ENCODE peak calls at places on chromosomes 6 and 20, in nine cellular contexts. One of them, this sample, is unnamed. For H3K4me1, the result is how much of the 10 kb centered on the place peaks cover.

GRCh38 chr20:45306431-45306982 is at the start of gene RBPJL:
- DNase-seq in A549: no peak
- DNase-seq in SK-N-SH: peak
- DNase-seq in upper lobe of left lung: no peak
- DNase-seq in esophagus muscularis mucosa: no peak
- DNase-seq in sigmoid colon: no peak
- DNase-seq in GM12878: no peak
- DNase-seq in stomach: no peak
- DNase-seq in tibial nerve: no peak
- DNase-seq in this sample: no peak

GRCh38 chr6:102390541-102390940 is 997.0 kb downstream of the GRIK2 start:
- DNase-seq in A549: no peak
- DNase-seq in upper lobe of left lung: no peak
- DNase-seq in sigmoid colon: no peak
- DNase-seq in stomach: no peak
- DNase-seq in SK-N-SH: peak
- DNase-seq in tibial nerve: no peak
- DNase-seq in GM12878: no peak
- DNase-seq in esophagus muscularis mucosa: no peak
- DNase-seq in this sample: no peak

GRCh38 chr6:95589826-95590570 is 12.7 kb downstream of the MANEA start:
- DNase-seq in SK-N-SH: no peak
- DNase-seq in tibial nerve: no peak
- DNase-seq in upper lobe of left lung: no peak
- DNase-seq in A549: no peak
- DNase-seq in esophagus muscularis mucosa: no peak
- DNase-seq in sigmoid colon: no peak
- DNase-seq in stomach: no peak
- DNase-seq in GM12878: no peak
- DNase-seq in this sample: no peak

GRCh38 chr20:3970016-3970415 is 45.3 kb downstream of the RNF24 start:
- DNase-seq in SK-N-SH: no peak
- DNase-seq in esophagus muscularis mucosa: no peak
- DNase-seq in A549: no peak
- DNase-seq in stomach: no peak
- DNase-seq in sigmoid colon: no peak
- DNase-seq in GM12878: no peak
- DNase-seq in tibial nerve: no peak
- DNase-seq in upper lobe of left lung: no peak
- DNase-seq in this sample: no peak

GRCh38 chr6:13604546-13605416 is 10.4 kb upstream of the NOL7 start:
- DNase-seq in tibial nerve: no peak
- DNase-seq in stomach: no peak
- DNase-seq in esophagus muscularis mucosa: no peak
- DNase-seq in upper lobe of left lung: no peak
- DNase-seq in sigmoid colon: no peak
- DNase-seq in A549: no peak
- DNase-seq in SK-N-SH: no peak
- DNase-seq in GM12878: no peak
- DNase-seq in this sample: no peak

GRCh38 chr6:34865107-34865506 is 22.7 kb downstream of the TAF11 start:
- DNase-seq in A549: no peak
- DNase-seq in tibial nerve: no peak
- DNase-seq in esophagus muscularis mucosa: no peak
- DNase-seq in stomach: no peak
- DNase-seq in GM12878: no peak
- DNase-seq in SK-N-SH: peak
- DNase-seq in upper lobe of left lung: no peak
- DNase-seq in sigmoid colon: no peak
- DNase-seq in this sample: no peak

GRCh38 chr6:134119481-134119880 is 67.1 kb upstream of the SLC2A12 start:
- DNase-seq in GM12878: no peak
- DNase-seq in SK-N-SH: no peak
- DNase-seq in A549: no peak
- DNase-seq in upper lobe of left lung: no peak
- DNase-seq in stomach: no peak
- DNase-seq in sigmoid colon: no peak
- DNase-seq in tibial nerve: no peak
- DNase-seq in esophagus muscularis mucosa: peak
- DNase-seq in this sample: no peak

GRCh38 chr6:32627831-32628230 is 9.4 kb upstream of the HLA-DQA1 start:
- DNase-seq in GM12878: peak
- DNase-seq in upper lobe of left lung: peak
- DNase-seq in esophagus muscularis mucosa: no peak
- DNase-seq in tibial nerve: peak
- DNase-seq in SK-N-SH: no peak
- DNase-seq in sigmoid colon: no peak
- DNase-seq in stomach: peak
- DNase-seq in A549: no peak
- DNase-seq in this sample: no peak

GRCh38 chr20:21801193-21801592 is 95.7 kb downstream of the PAX1 start:
- DNase-seq in sigmoid colon: no peak
- DNase-seq in tibial nerve: no peak
- DNase-seq in stomach: no peak
- DNase-seq in SK-N-SH: no peak
- DNase-seq in GM12878: no peak
- DNase-seq in esophagus muscularis mucosa: peak
- DNase-seq in upper lobe of left lung: no peak
- DNase-seq in A549: no peak
- DNase-seq in this sample: no peak

GRCh38 chr6:37814374-37814773 is 5.2 kb upstream of the ZFAND3 start:
- DNase-seq in stomach: no peak
- DNase-seq in sigmoid colon: no peak
- DNase-seq in upper lobe of left lung: no peak
- DNase-seq in esophagus muscularis mucosa: no peak
- DNase-seq in tibial nerve: no peak
- DNase-seq in SK-N-SH: no peak
- DNase-seq in A549: no peak
- DNase-seq in GM12878: no peak
- DNase-seq in this sample: no peak

GRCh38 chr6:146595981-146596731 is 2.6 kb upstream of the ADGB start:
- DNase-seq in tibial nerve: no peak
- DNase-seq in sigmoid colon: no peak
- DNase-seq in stomach: no peak
- DNase-seq in GM12878: no peak
- DNase-seq in SK-N-SH: no peak
- DNase-seq in esophagus muscularis mucosa: no peak
- DNase-seq in upper lobe of left lung: peak
- DNase-seq in A549: no peak
- DNase-seq in this sample: no peak

GRCh38 chr6:20313086-20313485 is 88.6 kb upstream of the E2F3 start:
- DNase-seq in A549: no peak
- DNase-seq in GM12878: no peak
- DNase-seq in tibial nerve: no peak
- DNase-seq in esophagus muscularis mucosa: no peak
- DNase-seq in SK-N-SH: no peak
- DNase-seq in upper lobe of left lung: no peak
- DNase-seq in stomach: no peak
- DNase-seq in sigmoid colon: no peak
- DNase-seq in this sample: no peak

GRCh38 chr6:128964771-128965170 is 81.8 kb downstream of the LAMA2 start:
- DNase-seq in SK-N-SH: no peak
- DNase-seq in GM12878: no peak
- DNase-seq in stomach: no peak
- DNase-seq in tibial nerve: no peak
- DNase-seq in esophagus muscularis mucosa: no peak
- DNase-seq in sigmoid colon: no peak
- DNase-seq in A549: no peak
- DNase-seq in upper lobe of left lung: no peak
- DNase-seq in this sample: no peak

GRCh38 chr6:144149894-144150672 is at the start of gene STX11:
- DNase-seq in GM12878: peak
- DNase-seq in upper lobe of left lung: peak
- DNase-seq in sigmoid colon: peak
- DNase-seq in tibial nerve: peak
- DNase-seq in stomach: peak
- DNase-seq in A549: peak
- DNase-seq in SK-N-SH: peak
- DNase-seq in esophagus muscularis mucosa: peak
- DNase-seq in this sample: peak

GRCh38 chr6:164106345-164106769 is 691.8 kb downstream of the QKI start:
- DNase-seq in SK-N-SH: peak
- DNase-seq in stomach: no peak
- DNase-seq in upper lobe of left lung: no peak
- DNase-seq in GM12878: no peak
- DNase-seq in sigmoid colon: no peak
- DNase-seq in esophagus muscularis mucosa: no peak
- DNase-seq in A549: no peak
- DNase-seq in tibial nerve: no peak
- DNase-seq in this sample: no peak
- TF ChIP-seq EP300 in SK-N-SH: no peak
- TF ChIP-seq EP300 in stomach: no peak
- TF ChIP-seq EP300 in upper lobe of left lung: no peak
- TF ChIP-seq EP300 in GM12878: no peak
- TF ChIP-seq EP300 in sigmoid colon: no peak
- TF ChIP-seq EP300 in esophagus muscularis mucosa: no peak
- TF ChIP-seq EP300 in A549: no peak
- TF ChIP-seq EP300 in tibial nerve: no peak
- TF ChIP-seq EP300 in this sample: no peak

GRCh38 chr6:170096803-170097504 is 193.9 kb downstream of the DLL1 start:
- DNase-seq in GM12878: no peak
- DNase-seq in upper lobe of left lung: peak
- DNase-seq in SK-N-SH: no peak
- DNase-seq in tibial nerve: no peak
- DNase-seq in esophagus muscularis mucosa: no peak
- DNase-seq in A549: no peak
- DNase-seq in stomach: peak
- DNase-seq in sigmoid colon: no peak
- DNase-seq in this sample: peak

GRCh38 chr6:170096191-170096802 is 194.6 kb downstream of the DLL1 start:
- DNase-seq in SK-N-SH: peak
- DNase-seq in GM12878: no peak
- DNase-seq in tibial nerve: no peak
- DNase-seq in esophagus muscularis mucosa: no peak
- DNase-seq in A549: no peak
- DNase-seq in sigmoid colon: peak
- DNase-seq in upper lobe of left lung: no peak
- DNase-seq in stomach: peak
- DNase-seq in this sample: no peak

GRCh38 chr6:170098428-170099170 is 192.3 kb downstream of the DLL1 start:
- DNase-seq in A549: no peak
- DNase-seq in GM12878: no peak
- DNase-seq in esophagus muscularis mucosa: no peak
- DNase-seq in stomach: peak
- DNase-seq in SK-N-SH: no peak
- DNase-seq in upper lobe of left lung: peak
- DNase-seq in tibial nerve: no peak
- DNase-seq in sigmoid colon: peak
- DNase-seq in this sample: peak

GRCh38 chr6:170099387-170099786 is 191.5 kb downstream of the DLL1 start:
- DNase-seq in stomach: peak
- DNase-seq in SK-N-SH: no peak
- DNase-seq in tibial nerve: no peak
- DNase-seq in A549: no peak
- DNase-seq in GM12878: no peak
- DNase-seq in sigmoid colon: peak
- DNase-seq in upper lobe of left lung: peak
- DNase-seq in esophagus muscularis mucosa: no peak
- DNase-seq in this sample: no peak

GRCh38 chr6:170097505-170098427 is 193.1 kb downstream of the DLL1 start:
- DNase-seq in A549: no peak
- DNase-seq in sigmoid colon: peak
- DNase-seq in upper lobe of left lung: no peak
- DNase-seq in tibial nerve: no peak
- DNase-seq in SK-N-SH: no peak
- DNase-seq in GM12878: no peak
- DNase-seq in esophagus muscularis mucosa: peak
- DNase-seq in stomach: peak
- DNase-seq in this sample: peak
- H3K4me1 ChIP-seq in A549: under half
- H3K4me1 ChIP-seq in sigmoid colon: under half
- H3K4me1 ChIP-seq in upper lobe of left lung: under half
- H3K4me1 ChIP-seq in tibial nerve: under half
- H3K4me1 ChIP-seq in SK-N-SH: under half
- H3K4me1 ChIP-seq in GM12878: under half
- H3K4me1 ChIP-seq in esophagus muscularis mucosa: under half
- H3K4me1 ChIP-seq in stomach: under half
- H3K4me1 ChIP-seq in this sample: under half

GRCh38 chr6:63527658-63528514 is 44.4 kb upstream of the LOC128125822 start:
- DNase-seq in esophagus muscularis mucosa: no peak
- DNase-seq in upper lobe of left lung: peak
- DNase-seq in sigmoid colon: peak
- DNase-seq in SK-N-SH: no peak
- DNase-seq in stomach: peak
- DNase-seq in GM12878: no peak
- DNase-seq in tibial nerve: peak
- DNase-seq in A549: peak
- DNase-seq in this sample: no peak

GRCh38 chr6:63521475-63522210 is 50.6 kb upstream of the LOC128125822 start:
- DNase-seq in stomach: no peak
- DNase-seq in GM12878: no peak
- DNase-seq in tibial nerve: no peak
- DNase-seq in sigmoid colon: no peak
- DNase-seq in esophagus muscularis mucosa: no peak
- DNase-seq in A549: no peak
- DNase-seq in SK-N-SH: no peak
- DNase-seq in upper lobe of left lung: no peak
- DNase-seq in this sample: no peak

GRCh38 chr6:63526931-63527330 is 45.3 kb upstream of the LOC128125822 start:
- DNase-seq in sigmoid colon: no peak
- DNase-seq in GM12878: no peak
- DNase-seq in esophagus muscularis mucosa: no peak
- DNase-seq in A549: no peak
- DNase-seq in stomach: no peak
- DNase-seq in SK-N-SH: no peak
- DNase-seq in upper lobe of left lung: no peak
- DNase-seq in tibial nerve: no peak
- DNase-seq in this sample: no peak

GRCh38 chr6:63525186-63525878 is 46.9 kb upstream of the LOC128125822 start:
- DNase-seq in sigmoid colon: no peak
- DNase-seq in SK-N-SH: no peak
- DNase-seq in esophagus muscularis mucosa: no peak
- DNase-seq in stomach: no peak
- DNase-seq in tibial nerve: no peak
- DNase-seq in GM12878: no peak
- DNase-seq in upper lobe of left lung: no peak
- DNase-seq in A549: no peak
- DNase-seq in this sample: no peak

GRCh38 chr6:63523630-63524029 is 48.6 kb upstream of the LOC128125822 start:
- DNase-seq in GM12878: no peak
- DNase-seq in sigmoid colon: no peak
- DNase-seq in A549: no peak
- DNase-seq in SK-N-SH: no peak
- DNase-seq in stomach: no peak
- DNase-seq in upper lobe of left lung: no peak
- DNase-seq in esophagus muscularis mucosa: no peak
- DNase-seq in tibial nerve: no peak
- DNase-seq in this sample: no peak
- TF ChIP-seq EP300 in GM12878: no peak
- TF ChIP-seq EP300 in sigmoid colon: no peak
- TF ChIP-seq EP300 in A549: no peak
- TF ChIP-seq EP300 in SK-N-SH: no peak
- TF ChIP-seq EP300 in stomach: no peak
- TF ChIP-seq EP300 in upper lobe of left lung: no peak
- TF ChIP-seq EP300 in esophagus muscularis mucosa: no peak
- TF ChIP-seq EP300 in tibial nerve: no peak
- TF ChIP-seq EP300 in this sample: no peak

DNA sequence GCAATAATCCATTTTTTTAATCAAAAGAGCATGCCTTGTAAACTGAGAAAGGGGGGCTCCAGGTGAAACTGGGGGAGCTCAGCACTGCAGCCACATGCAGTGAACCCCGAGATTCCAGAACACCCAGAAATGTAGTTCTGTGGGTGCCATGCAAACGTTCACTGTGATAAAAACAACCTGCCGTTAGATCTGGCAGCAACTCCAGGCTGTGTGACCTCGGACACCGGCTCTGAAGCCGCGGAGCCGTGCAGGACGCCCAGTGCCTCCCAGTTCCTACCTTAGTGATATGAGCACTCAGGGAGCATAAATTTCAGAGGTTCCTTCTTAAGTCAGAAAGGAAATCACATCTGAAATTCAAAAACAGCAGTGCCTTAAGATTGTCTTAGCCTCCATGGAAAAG is 85.4 kb upstream of the THBS2 start:
- DNase-seq in upper lobe of left lung: no peak
- DNase-seq in esophagus muscularis mucosa: no peak
- DNase-seq in SK-N-SH: no peak
- DNase-seq in sigmoid colon: no peak
- DNase-seq in tibial nerve: no peak
- DNase-seq in A549: no peak
- DNase-seq in GM12878: no peak
- DNase-seq in stomach: no peak
- DNase-seq in this sample: no peak
- H3K4me1 ChIP-seq in upper lobe of left lung: under half
- H3K4me1 ChIP-seq in esophagus muscularis mucosa: under half
- H3K4me1 ChIP-seq in SK-N-SH: under half
- H3K4me1 ChIP-seq in sigmoid colon: under half
- H3K4me1 ChIP-seq in tibial nerve: under half
- H3K4me1 ChIP-seq in A549: under half
- H3K4me1 ChIP-seq in GM12878: under half
- H3K4me1 ChIP-seq in stomach: under half
- H3K4me1 ChIP-seq in this sample: under half

This sample was measured in ovary.